ENCODE peak calls at places on chromosome 16, in nine cellular contexts. One of them, this sample, is unnamed.

GRCh38 chr16:69615528-69615927 is 49.8 kb downstream of the NFAT5 start:
- DNase-seq in tibial nerve: no peak
- DNase-seq in dorsolateral prefrontal cortex: no peak
- DNase-seq in foreskin fibroblast: no peak
- DNase-seq in fibroblast of mammary gland: no peak
- DNase-seq in left lung: no peak
- DNase-seq in AG09309: no peak
- DNase-seq in pancreas: no peak
- DNase-seq in right atrium auricular region: no peak
- DNase-seq in this sample: no peak

GRCh38 chr16:26645629-26646028 is 421.1 kb upstream of the C16orf82 start:
- DNase-seq in AG09309: no peak
- DNase-seq in left lung: no peak
- DNase-seq in dorsolateral prefrontal cortex: peak
- DNase-seq in tibial nerve: no peak
- DNase-seq in right atrium auricular region: peak
- DNase-seq in pancreas: no peak
- DNase-seq in fibroblast of mammary gland: no peak
- DNase-seq in foreskin fibroblast: no peak
- DNase-seq in this sample: no peak

GRCh38 chr16:85897384-85897783 is 1.6 kb upstream of the IRF8 start:
- DNase-seq in right atrium auricular region: no peak
- DNase-seq in left lung: no peak
- DNase-seq in fibroblast of mammary gland: no peak
- DNase-seq in tibial nerve: no peak
- DNase-seq in foreskin fibroblast: no peak
- DNase-seq in pancreas: no peak
- DNase-seq in AG09309: no peak
- DNase-seq in dorsolateral prefrontal cortex: no peak
- DNase-seq in this sample: no peak

GRCh38 chr16:70759666-70760065 is 41.3 kb downstream of the VAC14 start:
- DNase-seq in dorsolateral prefrontal cortex: no peak
- DNase-seq in tibial nerve: no peak
- DNase-seq in pancreas: no peak
- DNase-seq in AG09309: no peak
- DNase-seq in foreskin fibroblast: no peak
- DNase-seq in right atrium auricular region: no peak
- DNase-seq in left lung: no peak
- DNase-seq in fibroblast of mammary gland: no peak
- DNase-seq in this sample: no peak

GRCh38 chr16:71929048-71929447 is 33.7 kb downstream of the IST1 start:
- DNase-seq in right atrium auricular region: no peak
- DNase-seq in fibroblast of mammary gland: peak
- DNase-seq in dorsolateral prefrontal cortex: peak
- DNase-seq in AG09309: peak
- DNase-seq in foreskin fibroblast: peak
- DNase-seq in left lung: no peak
- DNase-seq in tibial nerve: no peak
- DNase-seq in pancreas: no peak
- DNase-seq in this sample: no peak

GRCh38 chr16:67470314-67470713 is 10.6 kb downstream of the ATP6V0D1 start:
- DNase-seq in foreskin fibroblast: peak
- DNase-seq in dorsolateral prefrontal cortex: peak
- DNase-seq in tibial nerve: peak
- DNase-seq in fibroblast of mammary gland: no peak
- DNase-seq in pancreas: peak
- DNase-seq in left lung: peak
- DNase-seq in right atrium auricular region: peak
- DNase-seq in AG09309: no peak
- DNase-seq in this sample: peak

GRCh38 chr16:84362410-84362809 is 5.9 kb upstream of the ATP2C2 start:
- DNase-seq in right atrium auricular region: no peak
- DNase-seq in left lung: no peak
- DNase-seq in dorsolateral prefrontal cortex: no peak
- DNase-seq in AG09309: no peak
- DNase-seq in pancreas: no peak
- DNase-seq in fibroblast of mammary gland: no peak
- DNase-seq in tibial nerve: no peak
- DNase-seq in foreskin fibroblast: no peak
- DNase-seq in this sample: no peak

GRCh38 chr16:53071748-53072301 is 17.0 kb downstream of the CHD9 start:
- DNase-seq in left lung: no peak
- DNase-seq in foreskin fibroblast: peak
- DNase-seq in tibial nerve: peak
- DNase-seq in dorsolateral prefrontal cortex: no peak
- DNase-seq in fibroblast of mammary gland: no peak
- DNase-seq in right atrium auricular region: no peak
- DNase-seq in pancreas: no peak
- DNase-seq in AG09309: no peak
- DNase-seq in this sample: no peak

GRCh38 chr16:75761111-75761510 is 34.8 kb upstream of the CPHXL start:
- DNase-seq in left lung: no peak
- DNase-seq in fibroblast of mammary gland: peak
- DNase-seq in pancreas: no peak
- DNase-seq in foreskin fibroblast: peak
- DNase-seq in dorsolateral prefrontal cortex: no peak
- DNase-seq in right atrium auricular region: no peak
- DNase-seq in tibial nerve: no peak
- DNase-seq in AG09309: no peak
- DNase-seq in this sample: no peak

GRCh38 chr16:995087-995486 is 13.5 kb downstream of the SOX8 start:
- DNase-seq in dorsolateral prefrontal cortex: no peak
- DNase-seq in right atrium auricular region: no peak
- DNase-seq in pancreas: no peak
- DNase-seq in fibroblast of mammary gland: peak
- DNase-seq in foreskin fibroblast: peak
- DNase-seq in tibial nerve: no peak
- DNase-seq in AG09309: no peak
- DNase-seq in left lung: no peak
- DNase-seq in this sample: no peak

GRCh38 chr16:50505714-50506542 is 42.3 kb upstream of the NKD1 start:
- DNase-seq in right atrium auricular region: peak
- DNase-seq in left lung: no peak
- DNase-seq in tibial nerve: no peak
- DNase-seq in fibroblast of mammary gland: no peak
- DNase-seq in foreskin fibroblast: no peak
- DNase-seq in dorsolateral prefrontal cortex: no peak
- DNase-seq in AG09309: no peak
- DNase-seq in pancreas: no peak
- DNase-seq in this sample: no peak
- H3K4me3 ChIP-seq in right atrium auricular region: no peak
- H3K4me3 ChIP-seq in left lung: no peak
- H3K4me3 ChIP-seq in tibial nerve: no peak
- H3K4me3 ChIP-seq in fibroblast of mammary gland: no peak
- H3K4me3 ChIP-seq in foreskin fibroblast: no peak
- H3K4me3 ChIP-seq in dorsolateral prefrontal cortex: no peak
- H3K4me3 ChIP-seq in AG09309: no peak
- H3K4me3 ChIP-seq in pancreas: no peak
- H3K4me3 ChIP-seq in this sample: no peak

DNA sequence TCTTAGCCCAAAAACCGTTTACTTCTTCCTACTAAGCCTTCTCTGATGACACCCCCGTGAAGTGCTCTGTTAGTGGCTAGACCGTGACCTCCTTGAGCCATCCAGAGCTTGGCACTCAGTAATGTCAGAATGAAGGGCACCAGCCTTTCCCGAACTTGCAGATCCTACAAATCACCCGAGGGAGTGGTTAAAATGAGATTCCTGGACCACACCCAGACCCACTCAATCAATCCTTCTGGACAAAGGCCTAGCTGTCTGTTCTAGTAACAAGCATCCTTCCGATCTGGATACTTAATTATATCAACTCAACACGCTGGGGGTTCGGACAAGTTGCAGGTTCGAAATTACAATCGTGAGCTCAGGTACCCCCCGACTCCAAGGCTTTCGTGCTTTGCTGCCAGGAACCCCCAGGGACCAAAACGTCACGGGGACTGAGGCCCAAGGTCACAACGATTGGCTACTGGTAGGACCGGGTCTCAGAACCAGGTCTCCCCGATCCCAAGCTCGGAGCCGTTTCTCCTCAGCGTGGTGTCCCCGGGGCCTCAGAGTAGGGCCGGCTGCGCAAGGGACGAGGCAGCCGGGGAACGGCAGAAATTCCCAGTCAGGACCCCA is 549 bp downstream of the CIAPIN1 start:
- DNase-seq in tibial nerve: peak
- DNase-seq in foreskin fibroblast: peak
- DNase-seq in right atrium auricular region: peak
- DNase-seq in pancreas: no peak
- DNase-seq in fibroblast of mammary gland: peak
- DNase-seq in dorsolateral prefrontal cortex: peak
- DNase-seq in AG09309: no peak
- DNase-seq in left lung: peak
- DNase-seq in this sample: peak
- TF ChIP-seq CTCF in tibial nerve: no peak
- TF ChIP-seq CTCF in foreskin fibroblast: no peak
- TF ChIP-seq CTCF in right atrium auricular region: no peak
- TF ChIP-seq CTCF in pancreas: no peak
- TF ChIP-seq CTCF in fibroblast of mammary gland: no peak
- TF ChIP-seq CTCF in dorsolateral prefrontal cortex: no peak
- TF ChIP-seq CTCF in AG09309: no peak
- TF ChIP-seq CTCF in left lung: no peak
- TF ChIP-seq CTCF in this sample: no peak

GRCh38 chr16:8958344-8958808 is 5.3 kb downstream of the USP7 start:
- DNase-seq in pancreas: no peak
- DNase-seq in tibial nerve: no peak
- DNase-seq in AG09309: no peak
- DNase-seq in fibroblast of mammary gland: peak
- DNase-seq in left lung: no peak
- DNase-seq in foreskin fibroblast: peak
- DNase-seq in right atrium auricular region: peak
- DNase-seq in dorsolateral prefrontal cortex: no peak
- DNase-seq in this sample: no peak
- H3K4me3 ChIP-seq in pancreas: no peak
- H3K4me3 ChIP-seq in tibial nerve: no peak
- H3K4me3 ChIP-seq in AG09309: no peak
- H3K4me3 ChIP-seq in fibroblast of mammary gland: no peak
- H3K4me3 ChIP-seq in left lung: no peak
- H3K4me3 ChIP-seq in foreskin fibroblast: no peak
- H3K4me3 ChIP-seq in right atrium auricular region: no peak
- H3K4me3 ChIP-seq in dorsolateral prefrontal cortex: no peak
- H3K4me3 ChIP-seq in this sample: no peak

DNA sequence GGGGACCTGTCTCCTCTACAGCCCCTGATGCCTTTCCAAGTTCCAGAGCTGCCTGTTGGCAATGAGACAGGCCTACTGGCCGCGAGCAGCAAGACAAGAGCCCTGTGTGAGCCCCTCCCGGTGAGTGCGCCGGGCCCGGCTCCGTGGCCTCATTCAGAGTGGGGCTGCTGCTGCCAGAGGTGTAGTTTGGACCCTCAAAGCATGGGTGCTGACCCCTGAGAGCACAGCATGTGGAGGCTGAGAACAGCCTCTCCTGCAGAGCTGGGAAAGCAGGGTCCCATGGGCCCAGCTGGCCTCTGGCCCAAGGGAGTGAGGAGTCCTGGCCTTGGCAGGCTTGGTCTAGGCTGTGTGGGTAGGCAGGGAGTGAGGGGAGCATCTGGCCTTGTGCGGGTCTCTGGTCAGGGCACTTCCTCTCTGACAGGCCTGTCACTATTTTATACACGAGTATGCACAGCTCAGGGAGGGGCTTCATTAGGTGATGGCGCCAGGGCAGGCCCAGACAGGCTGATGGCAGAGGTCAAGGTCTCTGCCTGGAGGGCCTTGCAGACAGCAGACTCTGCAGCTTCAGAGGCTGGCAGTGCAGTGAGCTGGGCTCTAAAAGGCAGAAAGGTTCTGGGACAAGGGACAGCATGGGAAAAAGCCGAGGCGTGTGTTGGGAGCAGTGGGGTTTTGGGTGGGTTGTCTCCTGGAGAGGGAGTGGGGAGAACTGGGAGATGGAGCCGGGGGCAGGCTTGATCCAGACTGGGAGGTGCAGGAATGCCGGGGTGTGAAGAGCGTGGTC is 43.4 kb downstream of the ADCY7 start:
- DNase-seq in left lung: no peak
- DNase-seq in fibroblast of mammary gland: no peak
- DNase-seq in tibial nerve: no peak
- DNase-seq in right atrium auricular region: peak
- DNase-seq in foreskin fibroblast: no peak
- DNase-seq in pancreas: no peak
- DNase-seq in AG09309: no peak
- DNase-seq in dorsolateral prefrontal cortex: no peak
- DNase-seq in this sample: peak
- TF ChIP-seq CTCF in left lung: no peak
- TF ChIP-seq CTCF in fibroblast of mammary gland: no peak
- TF ChIP-seq CTCF in tibial nerve: no peak
- TF ChIP-seq CTCF in right atrium auricular region: no peak
- TF ChIP-seq CTCF in foreskin fibroblast: no peak
- TF ChIP-seq CTCF in pancreas: no peak
- TF ChIP-seq CTCF in AG09309: no peak
- TF ChIP-seq CTCF in dorsolateral prefrontal cortex: no peak
- TF ChIP-seq CTCF in this sample: no peak

DNA sequence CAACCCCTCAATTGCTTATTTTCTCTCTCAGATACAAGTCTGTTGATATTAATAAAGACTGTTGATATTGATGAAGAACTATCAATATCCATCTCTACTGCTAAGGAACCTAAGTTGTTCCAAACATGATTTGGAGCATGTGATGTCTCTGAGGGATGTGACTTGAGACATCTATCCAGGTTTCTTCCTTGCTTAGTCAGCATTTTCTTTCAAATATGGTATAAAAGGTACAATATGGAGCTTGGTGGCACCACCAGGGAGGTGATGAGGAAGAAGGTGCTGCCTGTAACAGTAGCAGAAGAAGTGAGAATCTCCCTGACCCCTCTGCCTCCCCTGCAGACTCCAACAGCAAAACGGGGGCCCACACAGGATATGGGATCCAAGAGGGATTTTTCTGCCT is 329.0 kb downstream of the MAF start:
- DNase-seq in dorsolateral prefrontal cortex: no peak
- DNase-seq in foreskin fibroblast: no peak
- DNase-seq in fibroblast of mammary gland: no peak
- DNase-seq in right atrium auricular region: no peak
- DNase-seq in tibial nerve: no peak
- DNase-seq in pancreas: no peak
- DNase-seq in left lung: no peak
- DNase-seq in AG09309: no peak
- DNase-seq in this sample: no peak
- H3K4me3 ChIP-seq in dorsolateral prefrontal cortex: no peak
- H3K4me3 ChIP-seq in foreskin fibroblast: no peak
- H3K4me3 ChIP-seq in fibroblast of mammary gland: no peak
- H3K4me3 ChIP-seq in right atrium auricular region: no peak
- H3K4me3 ChIP-seq in tibial nerve: no peak
- H3K4me3 ChIP-seq in pancreas: no peak
- H3K4me3 ChIP-seq in left lung: no peak
- H3K4me3 ChIP-seq in AG09309: no peak
- H3K4me3 ChIP-seq in this sample: no peak

This sample was measured in lower leg skin.